ENCODE peak calls at places on chromosomes 6 and 20, in four cellular contexts. X, F, B and P are unnamed samples.

GRCh38 chr6:130997061-130997753 is 65.8 kb downstream of the EPB41L2 start:
- DNase-seq in X (no peak), F (no peak), B (no peak), P (no peak)

GRCh38 chr6:22082278-22082677 is 214.6 kb downstream of the PRL start:
- DNase-seq in X (no peak), F (no peak), B (no peak), P (no peak)

GRCh38 chr20:46249671-46250070 is 58.6 kb downstream of the CDH22 start:
- DNase-seq in X (no peak), F (no peak), B (no peak), P (no peak)

GRCh38 chr6:129321303-129321702 is 388.7 kb downstream of the ARHGAP18 start:
- DNase-seq in X (no peak), F (no peak), B (no peak), P (no peak)

GRCh38 chr20:13809373-13809772 is 24.5 kb downstream of the NDUFAF5 start:
- DNase-seq in X (no peak), F (no peak), B (no peak), P (no peak)

GRCh38 chr6:6825986-6826901 is 237.7 kb downstream of the LY86 start:
- DNase-seq in X (no peak), F (no peak), B (peak; percentile 52), P (no peak)

GRCh38 chr6:33610779-33611421 is 10.2 kb upstream of the ITPR3 start:
- DNase-seq in X (no peak), F (no peak), B (no peak), P (no peak)

GRCh38 chr6:111888928-111889696 is 15.9 kb upstream of the FYN start:
- DNase-seq in X (no peak), F (peak; percentile 30), B (peak; percentile 53), P (peak; percentile 48)

GRCh38 chr6:57116776-57117175 is 26.8 kb downstream of the ZNF451 start:
- DNase-seq in X (no peak), F (no peak), B (no peak), P (no peak)

GRCh38 chr6:168053957-168054471 is 25.0 kb downstream of the FRMD1 start:
- DNase-seq in X (no peak), F (no peak), B (no peak), P (peak; percentile 30)

GRCh38 chr20:23294671-23295070 is 55.9 kb upstream of the NXT1 start:
- DNase-seq in X (no peak), F (no peak), B (no peak), P (no peak)

GRCh38 chr20:2814587-2815051 is at the start of gene C20orf141:
- DNase-seq in X (no peak), F (no peak), B (peak; percentile 99), P (peak; percentile 58)

GRCh38 chr6:122126894-122127293 is 272.6 kb upstream of the HSF2 start:
- DNase-seq in X (no peak), F (no peak), B (no peak), P (no peak)

GRCh38 chr6:115573866-115574265 is 486.8 kb downstream of the FRK start:
- DNase-seq in X (no peak), F (no peak), B (no peak), P (no peak)

GRCh38 chr20:23036371-23036770 is 1.3 kb downstream of the SSTR4 start:
- DNase-seq in X (no peak), F (no peak), B (no peak), P (no peak)

GRCh38 chr6:33289784-33290315 is 449 bp downstream of the PFDN6 start:
- DNase-seq in X (no peak), F (no peak), B (no peak), P (no peak)

GRCh38 chr6:121592955-121593665 is 157.7 kb downstream of the GJA1 start:
- DNase-seq in X (no peak), F (no peak), B (no peak), P (no peak)

GRCh38 chr20:35144694-35145093 is 2.4 kb downstream of the EDEM2 start:
- DNase-seq in X (no peak), F (no peak), B (no peak), P (no peak)

GRCh38 chr6:155270566-155271091 is 6.8 kb downstream of the CLDN20 start:
- DNase-seq in X (no peak), F (no peak), B (no peak), P (no peak)

GRCh38 chr6:25404693-25405169 is 125.6 kb downstream of the CARMIL1 start:
- DNase-seq in X (no peak), F (no peak), B (no peak), P (no peak)

GRCh38 chr6:45454008-45454911 is 76.5 kb upstream of the SUPT3H start:
- DNase-seq in X (no peak), F (no peak), B (peak; percentile 94), P (no peak)

GRCh38 chr6:123770247-123770949 is 33.3 kb upstream of the NKAIN2 start:
- DNase-seq in X (no peak), F (no peak), B (no peak), P (no peak)

GRCh38 chr6:14235653-14236356 is 118.2 kb downstream of the CD83 start:
- DNase-seq in X (no peak), F (no peak), B (no peak), P (no peak)